ENCODE peak calls at places on chromosomes 3 and 15, in five cellular contexts. One of them, this sample, is unnamed.
A peak's percentile ranks its signal among the peaks of the same experiment; 100 is the strongest.

GRCh38 chr3:16183601-16184270 is 9.3 kb downstream of the GALNT15 start:
- DNase-seq in foreskin fibroblast: peak; percentile 94
- DNase-seq in neural crest cell: no peak
- DNase-seq in cardiac muscle cell: no peak
- DNase-seq in upper lobe of right lung: no peak
- DNase-seq in this sample: no peak

GRCh38 chr3:69827127-69827526 is 87.9 kb downstream of the MITF start:
- DNase-seq in foreskin fibroblast: no peak
- DNase-seq in neural crest cell: no peak
- DNase-seq in cardiac muscle cell: no peak
- DNase-seq in upper lobe of right lung: no peak
- DNase-seq in this sample: no peak

GRCh38 chr3:4772171-4772804 is 206.9 kb upstream of the BHLHE40 start:
- DNase-seq in foreskin fibroblast: peak; percentile 53
- DNase-seq in neural crest cell: no peak
- DNase-seq in cardiac muscle cell: no peak
- DNase-seq in upper lobe of right lung: peak; percentile 69
- DNase-seq in this sample: no peak

GRCh38 chr3:146156060-146156459 is 4.9 kb downstream of the PLOD2 start:
- DNase-seq in foreskin fibroblast: peak; percentile 64
- DNase-seq in neural crest cell: no peak
- DNase-seq in cardiac muscle cell: peak; percentile 20
- DNase-seq in upper lobe of right lung: no peak
- DNase-seq in this sample: no peak

GRCh38 chr3:160008979-160009378 is 20.3 kb downstream of the IL12A start:
- DNase-seq in foreskin fibroblast: no peak
- DNase-seq in neural crest cell: no peak
- DNase-seq in cardiac muscle cell: no peak
- DNase-seq in upper lobe of right lung: no peak
- DNase-seq in this sample: no peak

GRCh38 chr15:33960160-33960559 is 8.1 kb upstream of the CHRM5 start:
- DNase-seq in foreskin fibroblast: no peak
- DNase-seq in neural crest cell: no peak
- DNase-seq in cardiac muscle cell: no peak
- DNase-seq in upper lobe of right lung: no peak
- DNase-seq in this sample: no peak

GRCh38 chr3:67109651-67110204 is 111.6 kb downstream of the KBTBD8 start:
- DNase-seq in foreskin fibroblast: peak; percentile 81
- DNase-seq in neural crest cell: no peak
- DNase-seq in cardiac muscle cell: peak; percentile 59
- DNase-seq in upper lobe of right lung: no peak
- DNase-seq in this sample: peak; percentile 42

GRCh38 chr3:11534783-11535081 is 109.0 kb downstream of the VGLL4 start:
- DNase-seq in foreskin fibroblast: no peak
- DNase-seq in neural crest cell: no peak
- DNase-seq in cardiac muscle cell: no peak
- DNase-seq in upper lobe of right lung: no peak
- DNase-seq in this sample: no peak

GRCh38 chr3:66989860-66990696 is 8.0 kb upstream of the KBTBD8 start:
- DNase-seq in foreskin fibroblast: no peak
- DNase-seq in neural crest cell: no peak
- DNase-seq in cardiac muscle cell: no peak
- DNase-seq in upper lobe of right lung: no peak
- DNase-seq in this sample: peak; percentile 63

GRCh38 chr15:55587321-55588069 is 650 bp downstream of the PYGO1 start:
- DNase-seq in foreskin fibroblast: peak; percentile 71
- DNase-seq in neural crest cell: peak; percentile 58
- DNase-seq in cardiac muscle cell: peak; percentile 66
- DNase-seq in upper lobe of right lung: no peak
- DNase-seq in this sample: peak; percentile 75

GRCh38 chr15:47402829-47403228 is 314.5 kb upstream of the SEMA6D start:
- DNase-seq in foreskin fibroblast: no peak
- DNase-seq in neural crest cell: no peak
- DNase-seq in cardiac muscle cell: no peak
- DNase-seq in upper lobe of right lung: no peak
- DNase-seq in this sample: no peak

GRCh38 chr15:93980149-93980911 is 251.0 kb upstream of the MCTP2 start:
- DNase-seq in foreskin fibroblast: no peak
- DNase-seq in neural crest cell: no peak
- DNase-seq in cardiac muscle cell: no peak
- DNase-seq in upper lobe of right lung: no peak
- DNase-seq in this sample: no peak

GRCh38 chr3:4340411-4341335 is 37.5 kb downstream of the SETMAR start:
- DNase-seq in foreskin fibroblast: no peak
- DNase-seq in neural crest cell: no peak
- DNase-seq in cardiac muscle cell: no peak
- DNase-seq in upper lobe of right lung: no peak
- DNase-seq in this sample: no peak

GRCh38 chr3:170090601-170090981 is 52.8 kb downstream of the GPR160 start:
- DNase-seq in foreskin fibroblast: no peak
- DNase-seq in neural crest cell: no peak
- DNase-seq in cardiac muscle cell: no peak
- DNase-seq in upper lobe of right lung: no peak
- DNase-seq in this sample: no peak

GRCh38 chr3:61685755-61686154 is 124.4 kb downstream of the PTPRG start:
- DNase-seq in foreskin fibroblast: no peak
- DNase-seq in neural crest cell: no peak
- DNase-seq in cardiac muscle cell: no peak
- DNase-seq in upper lobe of right lung: no peak
- DNase-seq in this sample: no peak

GRCh38 chr3:129596194-129597086 is 10.0 kb downstream of the PLXND1 start:
- DNase-seq in foreskin fibroblast: peak; percentile 97
- DNase-seq in neural crest cell: no peak
- DNase-seq in cardiac muscle cell: peak; percentile 49
- DNase-seq in upper lobe of right lung: peak; percentile 88
- DNase-seq in this sample: peak; percentile 44

GRCh38 chr3:134004841-134005240 is 24.9 kb downstream of the SLCO2A1 start:
- DNase-seq in foreskin fibroblast: no peak
- DNase-seq in neural crest cell: no peak
- DNase-seq in cardiac muscle cell: no peak
- DNase-seq in upper lobe of right lung: no peak
- DNase-seq in this sample: no peak

GRCh38 chr3:30751610-30752299 is 142.7 kb downstream of the GADL1 start:
- DNase-seq in foreskin fibroblast: peak; percentile 73
- DNase-seq in neural crest cell: peak; percentile 48
- DNase-seq in cardiac muscle cell: peak; percentile 54
- DNase-seq in upper lobe of right lung: no peak
- DNase-seq in this sample: peak; percentile 36

DNA sequence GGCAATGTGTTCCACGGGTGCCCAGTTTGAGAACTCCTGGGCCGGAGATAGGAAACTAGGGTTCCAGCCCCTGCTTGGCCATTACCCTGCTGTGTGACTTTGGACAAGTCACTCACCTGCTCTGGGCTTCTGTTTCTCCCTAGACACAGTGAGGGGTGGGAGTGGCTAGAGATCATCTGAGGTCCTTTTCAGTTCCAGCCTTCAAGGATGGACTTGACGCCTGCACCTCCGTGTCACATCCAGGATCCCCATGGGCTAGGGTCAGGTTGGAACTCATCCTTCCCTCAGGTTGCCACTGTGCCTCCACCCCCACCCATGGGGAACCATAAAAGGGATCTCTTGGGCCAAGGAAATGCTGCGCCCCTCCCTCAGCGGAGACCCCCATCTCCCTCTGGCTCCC is 177.5 kb downstream of the SMAD6 start:
- DNase-seq in foreskin fibroblast: no peak
- DNase-seq in neural crest cell: no peak
- DNase-seq in cardiac muscle cell: no peak
- DNase-seq in upper lobe of right lung: no peak
- DNase-seq in this sample: no peak
- TF ChIP-seq CTCF in foreskin fibroblast: no peak
- TF ChIP-seq CTCF in neural crest cell: no peak
- TF ChIP-seq CTCF in cardiac muscle cell: no peak
- TF ChIP-seq CTCF in upper lobe of right lung: no peak
- TF ChIP-seq CTCF in this sample: no peak

DNA sequence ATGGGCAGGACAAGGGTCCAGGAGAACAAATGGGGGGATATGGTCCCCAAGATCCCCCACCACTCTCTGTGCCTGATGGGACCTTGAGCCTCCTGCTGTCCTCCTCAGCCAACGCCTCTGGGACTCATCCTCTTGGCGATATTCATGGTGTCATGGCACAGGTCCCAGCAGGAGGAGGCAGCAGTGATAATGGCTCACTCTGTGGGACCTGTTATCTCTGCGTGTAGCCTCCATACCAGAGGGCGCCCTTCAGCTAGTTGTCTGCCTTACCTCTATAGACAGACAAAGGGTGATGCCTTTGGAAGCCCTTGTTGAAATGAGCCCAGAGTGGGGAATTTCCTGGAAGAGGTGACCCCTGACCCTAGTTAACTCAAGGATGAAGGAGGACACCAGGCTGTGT is 7.4 kb downstream of the ZBTB47 start:
- DNase-seq in foreskin fibroblast: peak; percentile 41
- DNase-seq in neural crest cell: no peak
- DNase-seq in cardiac muscle cell: no peak
- DNase-seq in upper lobe of right lung: no peak
- DNase-seq in this sample: no peak
- TF ChIP-seq CTCF in foreskin fibroblast: no peak
- TF ChIP-seq CTCF in neural crest cell: no peak
- TF ChIP-seq CTCF in cardiac muscle cell: no peak
- TF ChIP-seq CTCF in upper lobe of right lung: no peak
- TF ChIP-seq CTCF in this sample: no peak

GRCh38 chr3:112130638-112130993 is 2.4 kb downstream of the GCSAM start:
- DNase-seq in foreskin fibroblast: no peak
- DNase-seq in neural crest cell: no peak
- DNase-seq in cardiac muscle cell: no peak
- DNase-seq in upper lobe of right lung: no peak
- DNase-seq in this sample: no peak
- TF ChIP-seq CTCF in foreskin fibroblast: no peak
- TF ChIP-seq CTCF in neural crest cell: no peak
- TF ChIP-seq CTCF in cardiac muscle cell: no peak
- TF ChIP-seq CTCF in upper lobe of right lung: no peak
- TF ChIP-seq CTCF in this sample: no peak

DNA sequence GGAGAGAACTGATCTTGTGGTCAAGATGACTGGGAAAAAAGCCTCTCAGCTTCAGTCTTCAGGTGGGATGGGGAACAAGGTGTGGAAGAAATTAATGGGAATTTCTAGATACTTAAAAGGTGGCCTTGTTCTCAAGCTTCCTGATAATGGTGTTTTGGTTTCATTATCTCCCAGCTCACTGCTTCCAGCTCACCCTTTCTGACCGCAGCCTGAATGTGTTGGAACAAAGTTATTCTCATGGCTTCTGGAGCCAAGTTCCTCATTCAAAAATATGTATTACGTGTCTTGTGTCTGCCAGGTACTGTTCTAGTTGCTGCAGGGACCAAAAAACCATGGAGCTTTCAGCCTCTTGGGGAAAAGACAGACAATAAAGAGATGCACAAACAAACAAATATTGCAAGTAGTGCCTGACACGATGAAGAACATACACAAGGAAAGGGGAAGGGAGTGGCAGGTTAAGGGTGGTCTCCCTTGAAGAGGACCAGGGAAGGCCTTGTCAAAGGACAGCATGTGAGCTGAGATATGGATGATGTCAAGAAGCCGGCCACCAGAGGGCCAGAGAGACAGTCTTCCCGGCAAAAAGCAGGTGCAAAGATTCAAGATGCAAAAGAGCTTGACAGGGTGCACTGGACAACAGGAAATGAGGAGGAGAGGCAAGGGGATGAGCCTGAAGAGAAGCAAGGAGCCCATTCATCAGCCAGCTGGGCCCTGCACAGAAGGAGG is 35.5 kb downstream of the ARRDC4 start:
- DNase-seq in foreskin fibroblast: peak; percentile 36
- DNase-seq in neural crest cell: peak; percentile 5
- DNase-seq in cardiac muscle cell: peak; percentile 13
- DNase-seq in upper lobe of right lung: no peak
- DNase-seq in this sample: peak; percentile 36
- TF ChIP-seq CTCF in foreskin fibroblast: peak; percentile 42
- TF ChIP-seq CTCF in neural crest cell: peak; percentile 49
- TF ChIP-seq CTCF in cardiac muscle cell: no peak
- TF ChIP-seq CTCF in upper lobe of right lung: no peak
- TF ChIP-seq CTCF in this sample: no peak

GRCh38 chr3:44761347-44762169 is at the start of the genes KIAA1143 and KIF15:
- DNase-seq in foreskin fibroblast: peak; percentile 99
- DNase-seq in neural crest cell: peak; percentile 93
- DNase-seq in cardiac muscle cell: peak; percentile 98
- DNase-seq in upper lobe of right lung: peak; percentile 98
- DNase-seq in this sample: peak; percentile 96
- TF ChIP-seq CTCF in foreskin fibroblast: no peak
- TF ChIP-seq CTCF in neural crest cell: no peak
- TF ChIP-seq CTCF in cardiac muscle cell: no peak
- TF ChIP-seq CTCF in upper lobe of right lung: no peak
- TF ChIP-seq CTCF in this sample: no peak

GRCh38 chr15:64149424-64150235 is 1.9 kb upstream of the SNX22 start:
- DNase-seq in foreskin fibroblast: peak; percentile 39
- DNase-seq in neural crest cell: no peak
- DNase-seq in cardiac muscle cell: no peak
- DNase-seq in upper lobe of right lung: no peak
- DNase-seq in this sample: peak; percentile 61
- TF ChIP-seq CTCF in foreskin fibroblast: peak; percentile 12
- TF ChIP-seq CTCF in neural crest cell: peak; percentile 19
- TF ChIP-seq CTCF in cardiac muscle cell: peak; percentile 24
- TF ChIP-seq CTCF in upper lobe of right lung: peak; percentile 14
- TF ChIP-seq CTCF in this sample: peak; percentile 17

DNA sequence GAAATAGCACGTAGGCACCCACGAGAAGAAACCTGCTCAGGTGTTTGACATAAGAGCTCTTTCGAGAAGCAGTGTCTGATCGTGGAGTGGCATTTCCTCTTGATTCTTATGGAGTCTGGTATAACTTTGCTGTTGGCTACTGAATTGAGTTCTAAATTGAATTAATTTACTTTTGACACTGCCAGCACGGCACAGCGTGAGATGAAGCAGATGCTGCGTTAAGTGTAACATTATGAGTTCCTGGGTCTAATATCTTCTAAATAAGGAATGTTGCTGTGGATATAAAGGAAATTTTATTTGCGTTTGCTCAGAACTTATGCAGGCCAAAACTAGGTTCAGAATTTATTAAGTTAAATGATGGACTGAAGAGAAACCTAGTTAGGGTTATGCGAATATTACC is 919.9 kb downstream of the TUSC7 start:
- DNase-seq in foreskin fibroblast: no peak
- DNase-seq in neural crest cell: no peak
- DNase-seq in cardiac muscle cell: no peak
- DNase-seq in upper lobe of right lung: no peak
- DNase-seq in this sample: no peak
- TF ChIP-seq CTCF in foreskin fibroblast: no peak
- TF ChIP-seq CTCF in neural crest cell: no peak
- TF ChIP-seq CTCF in cardiac muscle cell: no peak
- TF ChIP-seq CTCF in upper lobe of right lung: no peak
- TF ChIP-seq CTCF in this sample: no peak

DNA sequence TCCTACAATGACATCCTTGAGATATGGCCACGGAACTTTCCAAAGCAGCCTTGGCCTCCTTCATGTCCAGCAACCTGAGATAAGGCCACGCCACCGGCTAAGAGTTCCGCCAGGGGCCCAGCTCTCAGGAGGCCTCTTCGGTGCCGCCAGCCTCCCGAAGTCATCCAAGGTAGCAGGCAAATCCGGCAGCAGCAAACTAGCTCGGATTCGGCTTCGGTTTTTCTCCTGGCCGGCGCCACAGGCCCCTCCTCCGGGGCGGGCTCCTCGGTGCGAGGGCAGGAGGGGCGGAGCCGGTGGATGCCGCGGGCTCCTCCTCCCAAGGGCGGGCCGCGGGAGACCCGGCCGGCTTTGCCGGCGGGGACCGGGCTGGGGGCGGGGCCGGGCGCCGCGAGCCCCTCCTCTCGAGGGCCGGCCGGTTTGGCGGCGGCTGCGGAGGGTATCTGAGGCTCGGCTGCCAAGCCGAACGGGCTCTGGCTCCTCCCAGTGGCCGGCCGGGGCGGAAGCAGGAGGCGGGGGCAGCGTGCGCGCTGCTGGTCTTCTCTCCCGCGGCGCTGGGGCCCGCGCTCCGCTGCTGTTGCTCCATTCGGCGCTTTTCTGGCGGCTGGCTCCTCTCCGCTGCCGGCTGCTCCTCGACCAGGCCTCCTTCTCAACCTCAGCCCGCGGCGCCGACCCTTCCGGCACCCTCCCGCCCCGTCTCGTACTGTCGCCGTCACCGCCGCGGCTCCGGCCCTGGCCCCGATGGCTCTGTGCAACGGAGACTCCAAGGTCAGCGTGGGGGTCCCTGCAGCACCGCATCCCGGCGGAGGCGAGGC is at the start of gene GMPS:
- DNase-seq in foreskin fibroblast: peak; percentile 98
- DNase-seq in neural crest cell: peak; percentile 93
- DNase-seq in cardiac muscle cell: peak; percentile 97
- DNase-seq in upper lobe of right lung: peak; percentile 98
- DNase-seq in this sample: peak; percentile 91
- TF ChIP-seq CTCF in foreskin fibroblast: peak; percentile 5
- TF ChIP-seq CTCF in neural crest cell: peak; percentile 64
- TF ChIP-seq CTCF in cardiac muscle cell: peak; percentile 22
- TF ChIP-seq CTCF in upper lobe of right lung: peak; percentile 43
- TF ChIP-seq CTCF in this sample: peak; percentile 51

This sample was measured in A549.